ENCODE peak calls at places on chromosome 18, in seven cellular contexts. Z is IMR-90, N is body of pancreas, Y is adrenal gland, B is testis, M is A549, J is uterus. V is an unnamed sample.

GRCh38 chr18:13216732-13217465 is 1.7 kb upstream of the LDLRAD4 start:
- DNase-seq in M (no peak), J (peak; percentile 39), N (peak; percentile 30), Y (no peak), B (peak; percentile 24), Z (no peak), V (peak; percentile 68)

GRCh38 chr18:36496022-36496421 is 198.5 kb downstream of the FHOD3 start:
- DNase-seq in Y (no peak), N (no peak), J (no peak), Z (no peak), M (no peak), B (no peak), V (no peak)

GRCh38 chr18:55489034-55489741 is 98.8 kb downstream of the TCF4 start:
- DNase-seq in M (no peak), B (no peak), Z (peak; percentile 16), N (no peak), Y (no peak), J (no peak), V (no peak)

GRCh38 chr18:26920644-26921043 is 55.1 kb upstream of the AQP4 start:
- DNase-seq in Y (no peak), N (no peak), J (no peak), Z (no peak), B (no peak), M (no peak), V (no peak)

GRCh38 chr18:2448565-2449151 is 122.6 kb downstream of the METTL4 start:
- DNase-seq in Z (no peak), Y (no peak), B (no peak), M (no peak), J (no peak), N (no peak), V (no peak)

GRCh38 chr18:11004294-11004693 is 145.1 kb downstream of the PIEZO2 start:
- DNase-seq in N (no peak), J (no peak), Y (no peak), M (no peak), B (no peak), Z (peak; percentile 72), V (no peak)

GRCh38 chr18:46369323-46369722 is 265.1 kb downstream of the HAUS1 start:
- DNase-seq in Y (no peak), M (no peak), J (no peak), N (no peak), B (no peak), Z (no peak), V (no peak)

GRCh38 chr18:49570836-49571235 is 9.0 kb downstream of the LIPG start:
- DNase-seq in B (no peak), J (no peak), Z (no peak), N (no peak), M (no peak), Y (no peak), V (no peak)

GRCh38 chr18:22032392-22032961 is 136.9 kb upstream of the GATA6 start:
- DNase-seq in B (no peak), J (peak; percentile 46), M (peak; percentile 86), Y (peak; percentile 38), N (no peak), Z (peak; percentile 92), V (no peak)

GRCh38 chr18:47997338-47997780 is 66.9 kb upstream of the SMAD2 start:
- DNase-seq in Z (no peak), J (no peak), M (peak; percentile 62), N (no peak), B (peak; percentile 74), Y (no peak), V (no peak)

GRCh38 chr18:70072678-70073077 is 125.0 kb upstream of the CD226 start:
- DNase-seq in B (no peak), Y (no peak), M (peak; percentile 11), J (no peak), Z (peak; percentile 50), N (no peak), V (no peak)

GRCh38 chr18:11767935-11768334 is 78.9 kb downstream of the GNAL start:
- DNase-seq in B (no peak), J (no peak), Z (no peak), N (no peak), M (no peak), Y (no peak), V (no peak)

GRCh38 chr18:58045265-58046086 is 1.4 kb downstream of the NEDD4L start:
- DNase-seq in B (peak; percentile 23), Z (peak; percentile 31), J (peak; percentile 20), Y (peak; percentile 64), M (peak; percentile 38), N (peak; percentile 83), V (peak; percentile 19)

GRCh38 chr18:61963705-61964104 is 70.9 kb upstream of the RNF152 start:
- DNase-seq in J (no peak), Z (no peak), B (peak; percentile 24), N (no peak), Y (peak; percentile 18), M (no peak), V (no peak)

GRCh38 chr18:9951022-9951859 is 37.4 kb downstream of the VAPA start:
- DNase-seq in Y (no peak), B (peak; percentile 57), N (no peak), M (peak; percentile 74), J (no peak), Z (peak; percentile 79), V (no peak)

GRCh38 chr18:65788373-65788772 is 37.6 kb downstream of the CDH7 start:
- DNase-seq in M (peak; percentile 65), N (no peak), Y (no peak), B (peak; percentile 16), Z (no peak), J (no peak), V (no peak)

GRCh38 chr18:27109403-27109802 is 75.7 kb downstream of the CHST9 start:
- DNase-seq in M (no peak), B (no peak), Y (no peak), Z (no peak), J (no peak), N (no peak), V (no peak)

GRCh38 chr18:13264091-13264777 is 45.7 kb downstream of the LDLRAD4 start:
- DNase-seq in N (no peak), B (no peak), J (no peak), Z (no peak), Y (no peak), M (no peak), V (peak; percentile 81)

GRCh38 chr18:3264362-3264761 is 2.4 kb downstream of the MYL12B start:
- DNase-seq in Y (peak; percentile 80), B (no peak), M (peak; percentile 30), N (no peak), J (no peak), Z (peak; percentile 42), V (no peak)

GRCh38 chr18:70419526-70419925 is 130.7 kb downstream of the SOCS6 start:
- DNase-seq in J (no peak), N (no peak), M (no peak), Z (peak; percentile 77), B (no peak), Y (no peak), V (no peak)

DNA sequence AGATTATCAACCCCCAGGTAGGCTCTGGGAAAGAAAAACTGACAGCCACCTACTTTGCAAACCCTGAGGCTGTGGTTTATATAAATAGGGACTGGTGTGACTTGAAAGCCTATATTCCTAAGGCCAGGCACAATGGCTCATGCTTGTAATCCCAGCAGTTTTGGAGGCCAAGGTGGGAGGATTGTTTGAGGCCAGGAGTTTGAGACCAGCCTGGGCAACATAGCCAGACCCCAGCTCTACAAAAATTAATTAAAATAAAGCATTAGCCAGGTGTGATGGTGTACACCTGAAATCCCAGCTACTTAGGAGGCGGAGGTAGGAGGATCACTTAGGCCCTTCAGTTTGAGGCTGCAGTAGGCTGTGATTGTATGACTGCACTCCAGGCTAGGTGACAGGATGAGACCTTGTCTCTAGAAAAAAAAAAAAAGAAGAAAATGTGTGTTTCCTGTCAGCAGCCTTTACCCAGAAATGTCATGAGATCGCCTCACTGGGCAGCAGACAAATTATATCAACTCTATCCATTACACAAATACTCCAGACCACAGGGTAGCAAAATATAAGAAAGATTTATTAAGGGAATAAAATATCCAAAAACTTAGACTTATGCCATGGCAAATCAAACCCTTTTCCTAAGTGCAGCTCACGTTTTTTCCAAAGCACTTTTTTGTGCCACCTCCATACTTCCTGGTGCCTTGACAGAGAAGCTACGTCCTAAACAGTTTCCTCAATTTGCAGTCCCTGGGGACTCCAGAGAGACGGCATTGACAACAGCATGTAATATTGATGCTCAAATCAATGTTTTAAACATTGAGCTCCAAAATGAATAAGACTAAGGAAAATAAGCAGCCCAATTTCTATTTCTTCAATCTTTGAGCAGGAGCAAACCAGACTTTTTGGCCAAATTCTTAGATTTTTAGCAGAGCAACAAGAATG is 190.8 kb upstream of the NDUFV2 start:
- DNase-seq in M (no peak), J (no peak), Y (no peak), N (no peak), B (no peak), Z (no peak), V (no peak)
- H3K9me3 ChIP-seq in M (no peaks in the 10 kb centered on the region), J (no peaks in the 10 kb centered on the region), Y (no peaks in the 10 kb centered on the region), N (no peaks in the 10 kb centered on the region), B (no peaks in the 10 kb centered on the region), Z (peaks cover 3% of the 10 kb centered on the region), V (no peaks in the 10 kb centered on the region)

DNA sequence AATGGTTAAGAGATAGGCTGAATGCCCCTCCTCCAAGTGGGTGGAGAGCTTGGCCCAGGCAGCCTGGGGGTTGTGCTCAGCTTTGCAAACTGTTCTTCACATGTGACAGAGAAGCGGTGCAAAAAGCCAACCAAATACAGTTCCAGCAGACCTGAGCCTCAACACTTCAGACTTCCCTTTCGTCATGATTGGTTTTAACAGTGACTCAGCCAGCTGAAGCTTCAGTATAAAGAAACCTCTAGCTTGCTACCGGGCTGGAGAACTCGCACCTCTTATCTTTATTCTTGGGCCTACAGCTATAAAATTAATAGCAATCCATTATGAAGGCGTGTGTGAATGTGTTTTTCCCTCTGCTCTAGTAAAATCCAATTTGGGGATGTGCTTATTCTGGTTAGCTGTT is 20.0 kb downstream of the SETBP1 start:
- DNase-seq in M (no peak), B (peak; percentile 67), J (peak; percentile 63), Z (no peak), Y (no peak), N (peak; percentile 33), V (no peak)
- TF ChIP-seq POLR2A in M (no peak), B (no peak), J (no peak), Z (no peak), Y (no peak), N (no peak), V (no peak)

DNA sequence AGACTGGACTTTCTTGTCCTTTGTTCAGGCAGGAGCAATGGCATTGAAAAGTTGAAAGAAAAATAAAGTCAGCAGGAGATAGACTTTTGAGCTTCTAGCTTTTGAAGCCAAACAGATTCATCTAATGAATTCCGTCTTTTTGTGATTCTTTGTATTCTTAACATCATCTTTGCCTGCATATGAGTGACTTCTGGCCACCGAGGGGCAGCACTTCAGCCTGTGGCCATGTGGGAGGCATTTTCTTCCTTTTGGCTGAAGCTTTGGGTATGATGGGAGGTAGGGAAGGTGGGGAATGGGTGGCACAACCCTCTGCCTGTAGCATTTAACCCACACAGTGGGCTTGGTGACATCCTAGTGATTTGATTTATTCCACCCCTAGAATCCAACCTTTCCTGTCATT is 220.6 kb downstream of the SETBP1 start:
- DNase-seq in M (no peak), Y (no peak), B (no peak), N (no peak), Z (no peak), J (no peak), V (no peak)
- TF ChIP-seq CTCF in M (no peak), Y (no peak), B (no peak), N (no peak), Z (peak; percentile 12), J (no peak), V (no peak)

DNA sequence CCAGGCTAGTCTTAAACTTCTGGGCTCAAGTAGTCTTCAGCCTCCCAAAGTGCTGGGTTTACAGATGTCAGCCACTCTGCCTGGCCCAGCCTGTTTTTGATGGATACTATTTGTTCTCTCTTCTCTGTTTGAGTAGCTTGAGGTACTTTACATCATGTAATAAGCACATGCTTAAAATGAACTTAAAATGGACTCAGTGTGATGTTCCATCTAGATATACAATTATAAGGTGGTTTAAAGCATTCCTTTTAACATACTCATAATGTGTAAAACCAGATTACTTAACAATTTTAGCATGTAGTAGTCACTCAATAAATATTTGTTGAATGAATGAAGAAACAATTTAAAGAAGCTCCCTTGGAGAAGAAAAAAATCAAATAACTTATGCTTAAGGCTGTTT is 9.6 kb downstream of the PTPRM start:
- DNase-seq in J (no peak), M (no peak), B (no peak), N (no peak), Z (peak; percentile 71), Y (no peak), V (no peak)
- H3K9me3 ChIP-seq in J (no peaks in the 10 kb centered on the region), M (peaks cover under 1% of the 10 kb centered on the region), B (no peaks in the 10 kb centered on the region), N (no peaks in the 10 kb centered on the region), Z (no peaks in the 10 kb centered on the region), Y (no peaks in the 10 kb centered on the region), V (no peaks in the 10 kb centered on the region)

V was measured in heart left ventricle.